ENCODE peak calls at places on chromosome 17, in eight cellular contexts. Y is H9; F is stimulated activated CD4-positive, alpha-beta T cell treated with anti-CD3 and anti-CD28 coated beads, Interleukin-1b, Interleukin-23, amount 100 ng/mL, for 24 hours; Q is DMS153; P is neural progenitor cell; Z is HT1080; T is activated gamma-delta T cell treated with Interleukin-2 at 50 U/mL for 16 hours; U is A172. J is an unnamed sample.

GRCh38 chr17:17041571-17042380 is 481 bp upstream of the MPRIP start:
- DNase-seq in Y (peak; percentile 99), F (peak; percentile 83), Q (peak; percentile 73), P (peak; percentile 99), Z (peak; percentile 96), T (peak; percentile 98), U (peak; percentile 97), J (peak; percentile 97)

GRCh38 chr17:40415390-40415789 is 2.3 kb downstream of the TOP2A start:
- DNase-seq in Y (no peak), F (no peak), Q (no peak), P (peak; percentile 33), Z (peak; percentile 24), T (no peak), U (peak; percentile 60), J (no peak)

GRCh38 chr17:8953152-8953885 is 12.2 kb downstream of the PIK3R5 start:
- DNase-seq in Y (no peak), F (no peak), Q (no peak), P (no peak), Z (no peak), T (no peak), U (no peak), J (no peak)

GRCh38 chr17:51481370-51481769 is 221.0 kb downstream of the UTP18 start:
- DNase-seq in Y (no peak), F (no peak), Q (no peak), P (no peak), Z (no peak), T (no peak), U (no peak), J (no peak)

GRCh38 chr17:56756536-56756935 is 77.2 kb downstream of the C17orf67 start:
- DNase-seq in Y (no peak), F (no peak), Q (no peak), P (no peak), Z (peak; percentile 91), T (no peak), U (peak; percentile 83), J (no peak)

GRCh38 chr17:72952641-72953313 is 139.7 kb downstream of the SLC39A11 start:
- DNase-seq in Y (peak; percentile 50), F (no peak), Q (no peak), P (no peak), Z (no peak), T (no peak), U (no peak), J (no peak)

GRCh38 chr17:17959520-17960361 is 12.5 kb downstream of the TOM1L2 start:
- DNase-seq in Y (no peak), F (no peak), Q (no peak), P (no peak), Z (peak; percentile 41), T (no peak), U (no peak), J (no peak)

GRCh38 chr17:79933863-79934652 is 94.8 kb upstream of the CBX4 start:
- DNase-seq in Y (no peak), F (no peak), Q (peak; percentile 38), P (no peak), Z (peak; percentile 70), T (no peak), U (peak; percentile 67), J (no peak)

GRCh38 chr17:64186171-64187092 is 56.5 kb upstream of the ERN1 start:
- DNase-seq in Y (no peak), F (no peak), Q (no peak), P (no peak), Z (no peak), T (no peak), U (no peak), J (no peak)

GRCh38 chr17:17669081-17669850 is 12.0 kb upstream of the RAI1 start:
- DNase-seq in Y (no peak), F (no peak), Q (no peak), P (peak; percentile 43), Z (peak; percentile 54), T (no peak), U (peak; percentile 27), J (no peak)

GRCh38 chr17:76384222-76384986 is at the start of gene SPHK1:
- DNase-seq in Y (peak; percentile 75), F (peak; percentile 46), Q (no peak), P (peak; percentile 90), Z (peak; percentile 76), T (peak; percentile 40), U (peak; percentile 33), J (peak; percentile 92)

GRCh38 chr17:80362428-80363119 is 52.4 kb upstream of the ENDOV start:
- DNase-seq in Y (no peak), F (no peak), Q (no peak), P (no peak), Z (no peak), T (no peak), U (no peak), J (peak; percentile 39)

GRCh38 chr17:46756861-46757260 is 61.6 kb downstream of the WNT3 start:
- DNase-seq in Y (no peak), F (no peak), Q (no peak), P (no peak), Z (no peak), T (no peak), U (no peak), J (no peak)

GRCh38 chr17:32240745-32241144 is 24.9 kb upstream of the RHBDL3 start:
- DNase-seq in Y (peak; percentile 65), F (no peak), Q (no peak), P (no peak), Z (peak; percentile 23), T (no peak), U (peak; percentile 47), J (no peak)

GRCh38 chr17:76725580-76726230 is 701 bp downstream of the JMJD6 start:
- DNase-seq in Y (peak; percentile 48), F (peak; percentile 59), Q (no peak), P (no peak), Z (no peak), T (peak; percentile 66), U (peak; percentile 33), J (peak; percentile 85)

GRCh38 chr17:34401165-34401564 is 38.1 kb upstream of the CCL1 start:
- DNase-seq in Y (peak; percentile 25), F (no peak), Q (peak; percentile 93), P (no peak), Z (no peak), T (no peak), U (no peak), J (no peak)

GRCh38 chr17:82923366-82924113 is 83.7 kb upstream of the ZNF750 start:
- DNase-seq in Y (no peak), F (no peak), Q (no peak), P (no peak), Z (no peak), T (no peak), U (no peak), J (no peak)

GRCh38 chr17:42179911-42180410 is 981 bp downstream of the KCNH4 start:
- DNase-seq in Y (peak; percentile 88), F (no peak), Q (peak; percentile 59), P (peak; percentile 90), Z (peak; percentile 25), T (no peak), U (no peak), J (peak; percentile 76)

GRCh38 chr17:29581583-29582253 is 7.7 kb downstream of the GIT1 start:
- DNase-seq in Y (no peak), F (no peak), Q (no peak), P (no peak), Z (no peak), T (no peak), U (no peak), J (no peak)

GRCh38 chr17:47730681-47731080 is 2.4 kb upstream of the TBX21 start:
- DNase-seq in Y (peak; percentile 17), F (no peak), Q (no peak), P (no peak), Z (no peak), T (no peak), U (no peak), J (no peak)

GRCh38 chr17:80103686-80104085 is 2.3 kb downstream of the GAA start:
- DNase-seq in Y (no peak), F (no peak), Q (no peak), P (no peak), Z (no peak), T (no peak), U (no peak), J (no peak)

GRCh38 chr17:59786536-59787319 is 79.3 kb downstream of the VMP1 start:
- DNase-seq in Y (peak; percentile 62), F (peak; percentile 36), Q (peak; percentile 95), P (peak; percentile 15), Z (peak; percentile 96), T (peak; percentile 66), U (peak; percentile 99), J (peak; percentile 70)

GRCh38 chr17:19596869-19597268 is 51.7 kb upstream of the ALDH3A2 start:
- DNase-seq in Y (no peak), F (no peak), Q (no peak), P (no peak), Z (no peak), T (no peak), U (no peak), J (no peak)

GRCh38 chr17:12789976-12790805 is 893 bp downstream of the ARHGAP44 start:
- DNase-seq in Y (peak; percentile 71), F (no peak), Q (no peak), P (peak; percentile 63), Z (no peak), T (no peak), U (no peak), J (peak; percentile 9)

GRCh38 chr17:57939797-57940196 is 15.4 kb downstream of the CUEDC1 start:
- DNase-seq in Y (no peak), F (no peak), Q (peak; percentile 93), P (no peak), Z (no peak), T (no peak), U (no peak), J (no peak)

GRCh38 chr17:78777886-78778285 is 4.2 kb downstream of the CYTH1 start:
- DNase-seq in Y (no peak), F (no peak), Q (no peak), P (no peak), Z (no peak), T (no peak), U (no peak), J (no peak)

GRCh38 chr17:5669191-5669590 is 84.9 kb upstream of the NLRP1 start:
- DNase-seq in Y (no peak), F (no peak), Q (no peak), P (no peak), Z (no peak), T (no peak), U (no peak), J (no peak)

GRCh38 chr17:80898706-80899105 is 92.9 kb upstream of the CHMP6 start:
- DNase-seq in Y (no peak), F (no peak), Q (no peak), P (peak; percentile 43), Z (no peak), T (no peak), U (no peak), J (no peak)

GRCh38 chr17:77733576-77734296 is 224.8 kb upstream of the TNRC6C start:
- DNase-seq in Y (peak; percentile 9), F (no peak), Q (no peak), P (no peak), Z (no peak), T (no peak), U (no peak), J (no peak)

GRCh38 chr17:76421054-76421427 is 31.9 kb downstream of the UBE2O start:
- DNase-seq in Y (no peak), F (no peak), Q (no peak), P (no peak), Z (no peak), T (no peak), U (no peak), J (no peak)

GRCh38 chr17:36926226-36926625 is 11.0 kb upstream of the LHX1 start:
- DNase-seq in Y (no peak), F (no peak), Q (no peak), P (no peak), Z (no peak), T (no peak), U (no peak), J (peak; percentile 44)

GRCh38 chr17:81400154-81400938 is 5.1 kb downstream of the BAHCC1 start:
- DNase-seq in Y (peak; percentile 75), F (no peak), Q (no peak), P (peak; percentile 95), Z (no peak), T (no peak), U (no peak), J (peak; percentile 60)

GRCh38 chr17:12979826-12980500 is 37.9 kb downstream of the ELAC2 start:
- DNase-seq in Y (no peak), F (no peak), Q (no peak), P (no peak), Z (no peak), T (no peak), U (no peak), J (no peak)

GRCh38 chr17:30519707-30520106 is 42.5 kb downstream of the GOSR1 start:
- DNase-seq in Y (no peak), F (no peak), Q (no peak), P (no peak), Z (peak; percentile 86), T (no peak), U (peak; percentile 76), J (no peak)

J was measured in K562.